ENCODE peak calls at places on chromosomes 3 and 15, in five cellular contexts. W is naive thymus-derived CD4-positive, alpha-beta T cell; D is mucosa of descending colon; X is NB4; Y is IMR-90. K is an unnamed sample.

GRCh38 chr3:72976182-72976825 is 20.3 kb upstream of the PPP4R2 start:
- DNase-seq in X (peak; percentile 32), Y (peak; percentile 48), D (no peak), W (no peak), K (peak; percentile 66)

GRCh38 chr15:69668963-69669362 is 216.3 kb downstream of the RPLP1 start:
- DNase-seq in W (no peak), D (peak; percentile 33), X (peak; percentile 69), Y (no peak), K (no peak)

GRCh38 chr15:77664428-77664827 is 31.7 kb upstream of the LINGO1 start:
- DNase-seq in X (no peak), W (no peak), D (no peak), Y (no peak), K (no peak)

GRCh38 chr3:10551139-10551538 is 45.8 kb upstream of the ATP2B2 start:
- DNase-seq in X (peak; percentile 18), D (no peak), W (no peak), Y (no peak), K (no peak)

GRCh38 chr3:48952510-48953118 is 34.0 kb downstream of the ARIH2 start:
- DNase-seq in X (peak; percentile 15), W (peak; percentile 27), Y (no peak), D (peak; percentile 74), K (peak; percentile 18)

GRCh38 chr3:137100326-137100725 is 142.5 kb downstream of the IL20RB start:
- DNase-seq in Y (no peak), X (no peak), D (no peak), W (no peak), K (no peak)

GRCh38 chr3:160092760-160093159 is 104.1 kb downstream of the IL12A start:
- DNase-seq in X (no peak), Y (no peak), W (no peak), D (no peak), K (no peak)

GRCh38 chr3:176428552-176428951 is 768.7 kb downstream of the TBL1XR1 start:
- DNase-seq in Y (no peak), D (no peak), X (no peak), W (no peak), K (no peak)

GRCh38 chr3:64977308-64978100 is 289.7 kb upstream of the ADAMTS9 start:
- DNase-seq in W (no peak), X (no peak), Y (peak; percentile 78), D (no peak), K (peak; percentile 60)

GRCh38 chr3:150106752-150107428 is 136.2 kb upstream of the PFN2 start:
- DNase-seq in W (no peak), Y (peak; percentile 91), X (peak; percentile 16), D (no peak), K (peak; percentile 97)

GRCh38 chr3:4824948-4825325 is 154.3 kb upstream of the BHLHE40 start:
- DNase-seq in X (peak; percentile 42), W (no peak), D (no peak), Y (peak; percentile 60), K (peak; percentile 89)

GRCh38 chr3:53161820-53162671 is 1.0 kb downstream of the PRKCD start:
- DNase-seq in Y (peak; percentile 20), D (no peak), X (peak; percentile 78), W (no peak), K (peak; percentile 21)

GRCh38 chr15:36627566-36627965 is 48.1 kb downstream of the CDIN1 start:
- DNase-seq in X (no peak), D (no peak), W (no peak), Y (no peak), K (no peak)

GRCh38 chr3:193008654-193009053 is 91.0 kb upstream of the MB21D2 start:
- DNase-seq in Y (no peak), X (no peak), D (no peak), W (no peak), K (no peak)

GRCh38 chr3:46737320-46737719 is 19.7 kb upstream of the PRSS50 start:
- DNase-seq in X (no peak), D (no peak), Y (no peak), W (no peak), K (no peak)

GRCh38 chr15:25186906-25187645 is 232.3 kb downstream of the SNRPN start:
- DNase-seq in Y (no peak), W (no peak), D (no peak), X (no peak), K (no peak)

GRCh38 chr3:154421067-154421466 is 8.9 kb downstream of the GPR149 start:
- DNase-seq in W (no peak), X (peak; percentile 23), D (peak; percentile 19), Y (no peak), K (peak; percentile 12)

GRCh38 chr3:141255864-141256263 is 24.2 kb downstream of the PXYLP1 start:
- DNase-seq in X (no peak), W (peak; percentile 67), Y (no peak), D (no peak), K (peak; percentile 53)

GRCh38 chr15:98850991-98851776 is 156.4 kb downstream of the PGPEP1L start:
- DNase-seq in X (peak; percentile 83), Y (peak; percentile 70), D (peak; percentile 79), W (peak; percentile 61), K (peak; percentile 70)

GRCh38 chr15:83372434-83372873 is 74.7 kb upstream of the SH3GL3 start:
- DNase-seq in Y (no peak), X (no peak), D (no peak), W (no peak), K (no peak)

GRCh38 chr3:10995871-10996270 is 3.3 kb downstream of the SLC6A1 start:
- DNase-seq in Y (no peak), D (no peak), X (no peak), W (no peak), K (no peak)

GRCh38 chr3:187642861-187643260 is 27.3 kb downstream of the SST start:
- DNase-seq in X (no peak), W (no peak), Y (no peak), D (no peak), K (no peak)

GRCh38 chr15:101372960-101373525 is 78.0 kb upstream of the SNRPA1 start:
- DNase-seq in X (no peak), Y (no peak), D (peak; percentile 16), W (no peak), K (no peak)

GRCh38 chr3:161854232-161854771 is 357.7 kb downstream of the OTOL1 start:
- DNase-seq in Y (peak; percentile 70), W (no peak), X (peak; percentile 50), D (peak; percentile 51), K (peak; percentile 89)

GRCh38 chr3:138114988-138115971 is at the start of gene DZIP1L:
- DNase-seq in W (no peak), D (peak; percentile 31), X (peak; percentile 73), Y (peak; percentile 70), K (peak; percentile 68)

GRCh38 chr15:93121089-93121488 is 32.1 kb upstream of the RGMA start:
- DNase-seq in W (no peak), D (no peak), Y (no peak), X (no peak), K (no peak)

GRCh38 chr3:73010158-73010557 is 13.5 kb downstream of the PPP4R2 start:
- DNase-seq in W (no peak), X (no peak), Y (no peak), D (no peak), K (no peak)

GRCh38 chr3:188458761-188459160 is 304.8 kb downstream of the LPP start:
- DNase-seq in Y (no peak), X (no peak), D (no peak), W (no peak), K (no peak)

GRCh38 chr3:13480340-13481318 is 523 bp downstream of the HDAC11 start:
- DNase-seq in Y (peak; percentile 10), W (peak; percentile 24), D (peak; percentile 49), X (no peak), K (peak; percentile 28)

GRCh38 chr3:39327053-39327745 is 2.3 kb upstream of the CCR8 start:
- DNase-seq in D (no peak), X (no peak), Y (no peak), W (no peak), K (no peak)

GRCh38 chr3:24156466-24156865 is 211.4 kb downstream of the NR1D2 start:
- DNase-seq in W (no peak), D (no peak), X (peak; percentile 50), Y (peak; percentile 41), K (peak; percentile 79)

GRCh38 chr3:98734737-98735136 is 28.4 kb upstream of the ST3GAL6 start:
- DNase-seq in Y (no peak), D (no peak), W (no peak), X (no peak), K (no peak)
- H3K4me3 ChIP-seq in Y (no peak overlapping the region), D (no peak overlapping the region), W (no peak overlapping the region), X (no peak overlapping the region), K (no peak overlapping the region)

GRCh38 chr3:127031046-127031810 is 48.3 kb downstream of the PLXNA1 start:
- DNase-seq in Y (no peak), D (no peak), W (no peak), X (no peak), K (no peak)
- H3K4me3 ChIP-seq in Y (no peak overlapping the region), D (no peak overlapping the region), W (no peak overlapping the region), X (no peak overlapping the region), K (no peak overlapping the region)

GRCh38 chr15:65396965-65397317 is 19.1 kb upstream of the IGDCC3 start:
- DNase-seq in X (no peak), Y (no peak), W (no peak), D (no peak), K (no peak)
- H3K4me3 ChIP-seq in X (no peak overlapping the region), Y (no peak overlapping the region), W (no peak overlapping the region), D (no peak overlapping the region), K (no peak overlapping the region)

GRCh38 chr15:45641374-45641778 is 6.5 kb downstream of the SQOR start:
- DNase-seq in Y (peak; percentile 96), X (peak; percentile 62), D (peak; percentile 75), W (no peak), K (peak; percentile 98)

GRCh38 chr15:45645026-45645980 is 10.5 kb downstream of the SQOR start:
- DNase-seq in X (peak; percentile 76), Y (peak; percentile 86), D (peak; percentile 72), W (no peak), K (peak; percentile 85)

GRCh38 chr15:45644437-45644836 is 9.6 kb downstream of the SQOR start:
- DNase-seq in Y (no peak), D (no peak), W (no peak), X (no peak), K (no peak)

GRCh38 chr15:45640610-45641009 is 5.8 kb downstream of the SQOR start:
- DNase-seq in Y (peak; percentile 96), X (no peak), D (no peak), W (no peak), K (peak; percentile 97)

DNA sequence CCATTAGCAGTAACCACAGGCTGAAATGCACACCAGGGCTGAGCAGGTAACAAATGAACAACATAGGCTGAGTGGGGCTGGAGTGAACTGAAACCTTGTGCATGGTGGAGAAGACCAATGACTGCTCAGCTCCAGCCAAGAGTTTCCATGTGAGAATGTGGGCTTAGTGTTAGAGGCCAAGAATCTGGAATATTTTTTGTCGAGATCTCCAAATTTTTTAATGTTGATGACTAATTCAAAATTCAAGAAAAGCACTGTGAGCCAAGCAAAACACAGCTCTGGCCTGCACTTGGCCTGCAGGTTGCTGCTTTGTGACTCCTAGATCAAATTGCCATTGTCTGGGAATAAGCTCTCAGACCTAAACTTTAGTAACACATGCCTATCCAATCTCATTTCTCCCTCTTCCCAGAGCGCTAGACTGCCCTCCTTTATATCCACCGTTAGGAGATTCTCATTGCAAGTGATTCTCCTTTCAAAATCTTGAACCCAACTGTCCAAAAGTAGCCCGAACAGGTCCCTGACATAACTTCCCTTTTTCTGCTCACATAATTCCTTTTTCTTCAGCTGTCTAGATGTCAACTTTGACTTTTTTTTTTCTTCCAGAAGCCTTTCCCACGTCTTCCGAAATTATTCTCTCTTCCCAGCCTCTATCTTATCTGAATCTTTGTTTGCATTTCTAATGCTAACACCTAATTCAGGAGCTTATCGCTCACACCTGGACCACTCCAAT is 7.5 kb downstream of the SQOR start:
- DNase-seq in Y (peak; percentile 89), W (no peak), D (no peak), X (peak; percentile 29), K (peak; percentile 94)
- H3K4me3 ChIP-seq in Y (no peak overlapping the region), W (no peak overlapping the region), D (no peak overlapping the region), X (no peak overlapping the region), K (peak overlapping the region; percentile 12)

K was measured in fibroblast of mammary gland.